ENCODE peak calls at places on chromosomes 6 and 20, in ten cellular contexts. C is endothelial cell; D is heart left ventricle; A is CD8-positive, alpha-beta T cell; K is MM.1S; Q is AG09309; X is lower lobe of right lung; R is Peyer's patch; N is IMR-90; S is RWPE1. V is an unnamed sample.

GRCh38 chr6:29603930-29604329 is 19.0 kb downstream of the OR2H2 start:
- DNase-seq in C (no peak), D (no peak), A (no peak), K (no peak), Q (no peak), X (no peak), R (no peak), N (no peak), S (no peak), V (no peak)

GRCh38 chr20:20204326-20204725 is 152.0 kb downstream of the CFAP61 start:
- DNase-seq in C (no peak), D (no peak), A (no peak), K (no peak), Q (no peak), X (no peak), R (no peak), N (no peak), S (no peak), V (no peak)

GRCh38 chr20:59743767-59744485 is 139.6 kb downstream of the PHACTR3 start:
- DNase-seq in C (no peak), D (no peak), A (no peak), K (peak), Q (no peak), X (no peak), R (no peak), N (no peak), S (peak), V (no peak)

GRCh38 chr20:36202891-36203338 is 33.4 kb upstream of the AAR2 start:
- DNase-seq in C (peak), D (peak), A (peak), K (peak), Q (no peak), X (peak), R (peak), N (peak), S (peak), V (peak)

GRCh38 chr20:60695223-60695622 is 556.8 kb upstream of the CDH4 start:
- DNase-seq in C (no peak), D (no peak), A (no peak), K (no peak), Q (peak), X (no peak), R (no peak), N (peak), S (peak), V (no peak)

GRCh38 chr20:53387983-53388675 is 205.5 kb downstream of the ZNF217 start:
- DNase-seq in C (no peak), D (no peak), A (peak), K (no peak), Q (no peak), X (no peak), R (no peak), N (no peak), S (no peak), V (no peak)

GRCh38 chr6:31122803-31123706 is 2.8 kb upstream of the CDSN start:
- DNase-seq in C (no peak), D (peak), A (no peak), K (no peak), Q (peak), X (peak), R (no peak), N (peak), S (peak), V (no peak)

GRCh38 chr20:9241721-9242427 is 173.0 kb downstream of the PLCB4 start:
- DNase-seq in C (no peak), D (no peak), A (no peak), K (no peak), Q (peak), X (no peak), R (no peak), N (peak), S (no peak), V (no peak)

GRCh38 chr6:135088818-135089809 is 34.5 kb upstream of the HBS1L start:
- DNase-seq in C (no peak), D (no peak), A (no peak), K (peak), Q (peak), X (no peak), R (no peak), N (peak), S (peak), V (no peak)

GRCh38 chr6:142867988-142868818 is 76.8 kb downstream of the HIVEP2 start:
- DNase-seq in C (no peak), D (no peak), A (no peak), K (peak), Q (no peak), X (no peak), R (no peak), N (peak), S (no peak), V (no peak)

GRCh38 chr6:154298297-154298696 is 58.3 kb downstream of the IPCEF1 start:
- DNase-seq in C (no peak), D (no peak), A (no peak), K (peak), Q (no peak), X (no peak), R (no peak), N (peak), S (no peak), V (no peak)

GRCh38 chr20:45268531-45268930 is 14.2 kb upstream of the SLPI start:
- DNase-seq in C (no peak), D (no peak), A (no peak), K (no peak), Q (no peak), X (no peak), R (no peak), N (no peak), S (no peak), V (no peak)

GRCh38 chr6:157991067-157991432 is 9.4 kb downstream of the SYNJ2 start:
- DNase-seq in C (no peak), D (no peak), A (no peak), K (no peak), Q (no peak), X (no peak), R (no peak), N (no peak), S (no peak), V (no peak)

GRCh38 chr6:29792123-29793035 is 35.2 kb upstream of the HLA-G start:
- DNase-seq in C (peak), D (peak), A (peak), K (peak), Q (no peak), X (peak), R (peak), N (no peak), S (peak), V (peak)

GRCh38 chr6:9140181-9140580 is 704.8 kb upstream of the SLC35B3 start:
- DNase-seq in C (no peak), D (no peak), A (no peak), K (no peak), Q (no peak), X (peak), R (peak), N (peak), S (peak), V (no peak)

GRCh38 chr6:61947311-61947970 is 338.6 kb downstream of the KHDRBS2 start:
- DNase-seq in C (no peak), D (no peak), A (no peak), K (no peak), Q (no peak), X (no peak), R (no peak), N (no peak), S (no peak), V (no peak)

GRCh38 chr6:18371576-18371975 is 15.6 kb upstream of the RNF144B start:
- DNase-seq in C (no peak), D (no peak), A (no peak), K (no peak), Q (no peak), X (no peak), R (no peak), N (no peak), S (no peak), V (no peak)

GRCh38 chr6:75563032-75563431 is 38.6 kb upstream of the SENP6 start:
- DNase-seq in C (no peak), D (no peak), A (no peak), K (peak), Q (no peak), X (no peak), R (peak), N (peak), S (no peak), V (peak)

GRCh38 chr20:36467076-36467999 is 74.0 kb upstream of the MYL9 start:
- DNase-seq in C (no peak), D (peak), A (peak), K (peak), Q (no peak), X (peak), R (peak), N (no peak), S (peak), V (no peak)

GRCh38 chr6:144969154-144969553 is 684.0 kb downstream of the UTRN start:
- DNase-seq in C (no peak), D (no peak), A (no peak), K (no peak), Q (no peak), X (no peak), R (no peak), N (peak), S (no peak), V (no peak)

GRCh38 chr20:24783631-24784492 is 165.2 kb upstream of the CST7 start:
- DNase-seq in C (peak), D (no peak), A (no peak), K (peak), Q (no peak), X (peak), R (no peak), N (no peak), S (no peak), V (no peak)

GRCh38 chr6:28436404-28436803 is 6.9 kb downstream of the ZSCAN23 start:
- DNase-seq in C (no peak), D (no peak), A (no peak), K (no peak), Q (no peak), X (no peak), R (no peak), N (no peak), S (no peak), V (no peak)

GRCh38 chr6:157200611-157201010 is 122.7 kb downstream of the TMEM242 start:
- DNase-seq in C (no peak), D (no peak), A (no peak), K (no peak), Q (no peak), X (no peak), R (no peak), N (no peak), S (no peak), V (no peak)

GRCh38 chr6:111724505-111724904 is 118.8 kb upstream of the TRAF3IP2 start:
- DNase-seq in C (no peak), D (no peak), A (no peak), K (peak), Q (no peak), X (no peak), R (no peak), N (no peak), S (no peak), V (no peak)

GRCh38 chr6:41642960-41643898 is 5.0 kb downstream of the MDFI start:
- DNase-seq in C (no peak), D (no peak), A (no peak), K (no peak), Q (no peak), X (peak), R (no peak), N (no peak), S (no peak), V (no peak)

GRCh38 chr6:74768120-74768519 is 437.7 kb downstream of the COL12A1 start:
- DNase-seq in C (no peak), D (peak), A (no peak), K (no peak), Q (no peak), X (no peak), R (no peak), N (no peak), S (no peak), V (no peak)

GRCh38 chr6:72894091-72894490 is 272.2 kb downstream of the KCNQ5 start:
- DNase-seq in C (no peak), D (no peak), A (no peak), K (no peak), Q (no peak), X (no peak), R (no peak), N (no peak), S (peak), V (no peak)

GRCh38 chr6:14634072-14634471 is 516.5 kb downstream of the CD83 start:
- DNase-seq in C (no peak), D (no peak), A (no peak), K (no peak), Q (no peak), X (no peak), R (no peak), N (no peak), S (no peak), V (no peak)

GRCh38 chr20:34896086-34896551 is 19.7 kb downstream of the ACSS2 start:
- DNase-seq in C (no peak), D (peak), A (no peak), K (no peak), Q (no peak), X (no peak), R (no peak), N (peak), S (no peak), V (no peak)

GRCh38 chr20:57219071-57219677 is 47.3 kb downstream of the BMP7 start:
- DNase-seq in C (no peak), D (no peak), A (no peak), K (no peak), Q (no peak), X (no peak), R (no peak), N (no peak), S (no peak), V (no peak)

DNA sequence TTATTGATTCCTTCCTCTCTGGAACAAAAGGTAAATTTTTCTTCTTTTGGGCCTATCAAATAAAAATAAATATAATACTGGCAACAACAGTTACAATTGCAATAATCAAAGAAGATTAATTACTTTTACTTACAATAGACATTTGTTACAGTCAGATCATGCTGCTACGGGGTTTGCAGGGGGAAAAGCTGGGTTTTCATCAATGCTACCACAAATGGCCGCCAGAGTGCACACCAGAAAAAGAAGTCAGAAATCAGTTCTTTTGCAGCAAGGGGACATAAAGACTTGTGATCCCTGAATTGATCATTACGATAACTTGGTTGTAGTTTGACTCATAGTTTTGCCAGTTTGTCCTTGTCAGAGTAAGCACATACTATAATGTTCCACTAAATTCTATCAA is 714.5 kb upstream of the EYS start:
- DNase-seq in C (peak), D (no peak), A (no peak), K (no peak), Q (no peak), X (no peak), R (no peak), N (no peak), S (peak), V (peak)
- TF ChIP-seq CTCF in C (no peak), D (no peak), A (no peak), K (peak), Q (no peak), X (no peak), R (no peak), N (no peak), S (no peak), V (peak)

GRCh38 chr20:32079655-32080109 is 27.6 kb downstream of the HCK start:
- DNase-seq in C (no peak), D (no peak), A (no peak), K (no peak), Q (no peak), X (no peak), R (no peak), N (no peak), S (no peak), V (peak)
- TF ChIP-seq CTCF in C (no peak), D (no peak), A (no peak), K (no peak), Q (peak), X (no peak), R (no peak), N (no peak), S (no peak), V (no peak)

DNA sequence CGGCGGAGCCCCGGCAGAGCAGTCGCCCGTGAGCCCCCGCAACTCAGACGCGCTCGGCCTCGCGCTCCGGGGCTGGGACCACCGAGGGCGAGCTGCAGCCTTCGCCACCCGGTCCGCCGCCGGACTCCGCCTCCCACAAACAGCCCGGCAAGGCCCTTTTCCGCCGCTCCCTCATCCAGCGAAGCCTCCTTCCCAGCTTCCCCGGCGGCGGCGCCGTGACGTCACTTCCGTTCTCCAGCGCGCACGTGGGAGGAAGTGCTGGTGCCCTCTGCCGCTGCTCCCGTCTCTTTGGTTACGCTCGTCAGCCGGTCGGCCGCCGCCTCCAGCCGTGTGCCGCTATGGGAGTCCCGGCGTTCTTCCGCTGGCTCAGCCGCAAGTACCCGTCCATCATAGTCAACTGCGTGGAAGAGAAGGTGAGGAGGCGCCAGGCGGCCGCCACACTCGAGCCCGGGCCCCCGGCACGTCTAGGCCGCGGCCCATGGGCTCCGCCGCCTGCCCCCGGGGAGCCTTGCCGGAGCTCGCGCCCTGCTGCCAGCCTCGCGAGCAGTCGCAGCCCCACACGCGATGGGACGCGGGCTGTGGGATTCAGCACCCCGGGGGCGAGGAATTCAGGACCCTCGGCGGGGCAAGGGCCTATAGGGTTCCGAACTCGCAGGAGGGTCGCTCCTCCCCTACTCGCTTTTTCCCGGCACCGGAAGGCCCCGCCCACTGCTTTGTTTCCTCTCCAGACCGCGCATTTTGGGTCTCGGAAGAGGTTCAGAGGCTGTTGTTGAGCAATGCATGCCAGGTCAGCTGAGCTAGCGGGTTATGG is at the start of gene XRN2:
- DNase-seq in C (peak), D (peak), A (peak), K (peak), Q (peak), X (peak), R (peak), N (peak), S (peak), V (peak)
- TF ChIP-seq CTCF in C (no peak), D (peak), A (no peak), K (no peak), Q (no peak), X (no peak), R (no peak), N (peak), S (no peak), V (no peak)

DNA sequence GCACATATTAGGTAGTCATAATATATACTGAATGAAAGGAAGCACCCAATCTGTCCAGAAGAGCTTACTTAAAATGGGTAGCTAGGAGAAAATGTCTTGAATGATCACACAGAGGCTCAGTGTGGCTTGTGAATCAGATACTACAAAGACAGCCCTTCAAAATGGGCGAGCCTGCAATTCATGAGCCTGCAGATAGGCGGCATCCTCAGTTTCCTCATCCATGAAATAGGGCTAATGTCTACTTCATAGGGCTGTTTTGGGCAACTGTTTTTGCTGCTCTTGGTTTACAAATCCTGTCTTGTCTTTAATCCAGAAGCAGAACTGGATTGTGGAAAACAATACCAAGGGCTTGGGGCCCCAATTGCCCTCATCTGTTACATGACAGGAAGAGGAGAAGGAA is 129.3 kb upstream of the KCNK16 start:
- DNase-seq in C (no peak), D (no peak), A (no peak), K (no peak), Q (no peak), X (no peak), R (no peak), N (no peak), S (no peak), V (no peak)
- TF ChIP-seq CTCF in C (peak), D (peak), A (no peak), K (peak), Q (peak), X (peak), R (peak), N (no peak), S (no peak), V (no peak)

GRCh38 chr20:5569021-5569420 is 181.2 kb upstream of the SHLD1 start:
- DNase-seq in C (peak), D (peak), A (peak), K (peak), Q (peak), X (no peak), R (peak), N (peak), S (peak), V (no peak)
- TF ChIP-seq CTCF in C (peak), D (peak), A (peak), K (peak), Q (peak), X (peak), R (peak), N (peak), S (peak), V (peak)

DNA sequence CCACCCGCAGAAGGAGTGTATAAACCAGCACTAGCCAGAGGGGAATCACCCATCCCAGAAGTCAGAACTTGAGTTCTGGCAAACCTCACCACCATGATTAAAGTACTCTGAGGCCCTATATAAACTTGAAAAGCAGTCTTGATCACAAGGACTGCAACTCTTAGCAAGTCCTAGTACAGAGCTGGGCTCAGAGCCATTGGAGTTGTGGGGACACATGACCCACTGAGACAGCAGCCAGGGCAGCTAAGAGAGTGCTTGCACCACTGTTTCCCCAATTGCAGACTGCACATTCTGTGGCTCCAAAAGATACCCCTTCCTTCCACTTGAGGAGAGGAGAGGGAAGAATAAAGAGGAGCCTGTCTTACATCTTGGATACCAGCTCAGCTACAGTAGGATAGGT is 4.7 kb upstream of the MCM9 start:
- DNase-seq in C (no peak), D (peak), A (no peak), K (no peak), Q (no peak), X (no peak), R (no peak), N (no peak), S (no peak), V (no peak)
- TF ChIP-seq CTCF in C (no peak), D (no peak), A (no peak), K (no peak), Q (no peak), X (no peak), R (no peak), N (no peak), S (no peak), V (no peak)

GRCh38 chr6:46129634-46130505 is at the start of gene ENPP4:
- DNase-seq in C (peak), D (peak), A (peak), K (peak), Q (peak), X (peak), R (peak), N (peak), S (peak), V (peak)
- TF ChIP-seq CTCF in C (no peak), D (peak), A (no peak), K (peak), Q (no peak), X (peak), R (peak), N (no peak), S (no peak), V (no peak)

V was measured in nephron progenitor cell.